ENCODE peak calls at places on chromosomes 5 and 9, in seven cellular contexts. P is AG20443; G is stimulated activated CD8-positive, alpha-beta memory T cell treated with anti-CD3 and anti-CD28 coated beads, Interleukin-15, amount 100 ng/mL, for 24 hours; A is AG10803; W is lower leg skin; D is left ventricle myocardium inferior; L is foreskin fibroblast. K is an unnamed sample.

GRCh38 chr9:87683751-87684626 is 41.9 kb upstream of the CTSL start:
- DNase-seq in P (peak; percentile 10), G (no peak), A (no peak), W (peak; percentile 84), D (no peak), L (no peak), K (no peak)

GRCh38 chr9:14212697-14213420 is 101.1 kb downstream of the NFIB start:
- DNase-seq in P (no peak), G (no peak), A (no peak), W (no peak), D (no peak), L (no peak), K (no peak)

GRCh38 chr9:86732514-86732913 is 214.8 kb downstream of the GAS1 start:
- DNase-seq in P (peak; percentile 73), G (no peak), A (peak; percentile 93), W (no peak), D (no peak), L (peak; percentile 95), K (peak; percentile 87)

GRCh38 chr5:74562116-74562515 is 78.4 kb downstream of the ENC1 start:
- DNase-seq in P (no peak), G (no peak), A (peak; percentile 39), W (no peak), D (no peak), L (no peak), K (no peak)

GRCh38 chr9:109001275-109001676 is 12.0 kb downstream of the CTNNAL1 start:
- DNase-seq in P (peak; percentile 72), G (no peak), A (peak; percentile 79), W (no peak), D (no peak), L (peak; percentile 87), K (peak; percentile 94)

GRCh38 chr5:181261320-181262085 is 560 bp upstream of the TRIM52 start:
- DNase-seq in P (peak; percentile 81), G (no peak), A (peak; percentile 71), W (peak; percentile 94), D (peak; percentile 74), L (peak; percentile 78), K (peak; percentile 74)

GRCh38 chr5:1161832-1162229 is 39.6 kb upstream of the SLC6A19 start:
- DNase-seq in P (no peak), G (no peak), A (no peak), W (peak; percentile 92), D (peak; percentile 86), L (no peak), K (no peak)

GRCh38 chr9:89494199-89494598 is 3.7 kb downstream of the SEMA4D start:
- DNase-seq in P (no peak), G (no peak), A (no peak), W (peak; percentile 70), D (no peak), L (no peak), K (no peak)

GRCh38 chr5:171152382-171152781 is 156.7 kb upstream of the TLX3 start:
- DNase-seq in P (peak; percentile 32), G (no peak), A (peak; percentile 31), W (no peak), D (no peak), L (peak; percentile 56), K (peak; percentile 39)

GRCh38 chr9:76603448-76603895 is 144.5 kb downstream of the GCNT1 start:
- DNase-seq in P (peak; percentile 29), G (no peak), A (peak; percentile 76), W (no peak), D (no peak), L (peak; percentile 70), K (peak; percentile 31)

GRCh38 chr9:95907794-95908193 is 32.3 kb downstream of the ERCC6L2 start:
- DNase-seq in P (no peak), G (no peak), A (no peak), W (no peak), D (no peak), L (no peak), K (no peak)

GRCh38 chr5:160506006-160507004 is 84.7 kb downstream of the PTTG1 start:
- DNase-seq in P (peak; percentile 62), G (peak; percentile 18), A (peak; percentile 62), W (no peak), D (no peak), L (peak; percentile 77), K (peak; percentile 21)

GRCh38 chr5:38752622-38753021 is 93.2 kb upstream of the OSMR start:
- DNase-seq in P (no peak), G (no peak), A (peak; percentile 14), W (no peak), D (no peak), L (peak; percentile 45), K (peak; percentile 23)

GRCh38 chr9:132114102-132114707 is 34.5 kb upstream of the MED27 start:
- DNase-seq in P (peak; percentile 87), G (no peak), A (peak; percentile 39), W (peak; percentile 82), D (peak; percentile 55), L (peak; percentile 83), K (peak; percentile 43)

GRCh38 chr9:130824616-130825015 is 10.4 kb upstream of the ABL1 start:
- DNase-seq in P (no peak), G (no peak), A (no peak), W (no peak), D (no peak), L (peak; percentile 45), K (no peak)

GRCh38 chr9:113609562-113610318 is 146.2 kb downstream of the RGS3 start:
- DNase-seq in P (no peak), G (no peak), A (no peak), W (no peak), D (peak; percentile 87), L (peak; percentile 31), K (no peak)

GRCh38 chr5:168360521-168361285 is 69.3 kb downstream of the WWC1 start:
- DNase-seq in P (no peak), G (no peak), A (no peak), W (peak; percentile 54), D (no peak), L (no peak), K (no peak)